ENCODE peak calls at places on chromosomes 12 and 14, in ten cellular contexts. P is endodermal cell; R is testis; W is uterus; H is naive thymus-derived CD4-positive, alpha-beta T cell; F is tibial artery; B is psoas muscle; Q is OCI-LY7; U is MM.1S; E is colonic mucosa. S is an unnamed sample. For H3K36me3, the result is how much of the 10 kb centered on the place peaks cover.

GRCh38 chr12:57093412-57094193 is 4.7 kb downstream of the NAB2 start:
- DNase-seq in P (peak), R (peak), W (peak), H (no peak), F (peak), B (peak), Q (peak), U (peak), E (peak), S (peak)

GRCh38 chr14:64726585-64726890 is 22.3 kb downstream of the PLEKHG3 start:
- DNase-seq in P (peak), R (no peak), W (peak), H (no peak), F (peak), B (peak), Q (no peak), U (peak), E (peak), S (no peak)

GRCh38 chr12:24596768-24597388 is 352.0 kb downstream of the BCAT1 start:
- DNase-seq in P (no peak), R (no peak), W (no peak), H (no peak), F (no peak), B (no peak), Q (peak), U (peak), E (no peak), S (no peak)

GRCh38 chr14:99508896-99509629 is 27.9 kb downstream of the CCNK start:
- DNase-seq in P (peak), R (no peak), W (peak), H (no peak), F (no peak), B (peak), Q (no peak), U (no peak), E (peak), S (no peak)

GRCh38 chr12:29157486-29157946 is 8.4 kb downstream of the FAR2 start:
- DNase-seq in P (no peak), R (no peak), W (no peak), H (no peak), F (no peak), B (no peak), Q (no peak), U (no peak), E (no peak), S (no peak)

GRCh38 chr12:124484067-124484466 is 83.3 kb downstream of the NCOR2 start:
- DNase-seq in P (no peak), R (no peak), W (no peak), H (no peak), F (no peak), B (peak), Q (no peak), U (no peak), E (no peak), S (no peak)

GRCh38 chr12:6226002-6226700 is 26.0 kb downstream of the CD9 start:
- DNase-seq in P (no peak), R (peak), W (peak), H (no peak), F (peak), B (peak), Q (no peak), U (no peak), E (peak), S (no peak)

GRCh38 chr12:52249041-52249461 is 16.0 kb downstream of the KRT7 start:
- DNase-seq in P (peak), R (no peak), W (no peak), H (no peak), F (peak), B (peak), Q (no peak), U (no peak), E (no peak), S (no peak)

GRCh38 chr12:101768781-101769180 is 29.5 kb upstream of the SYCP3 start:
- DNase-seq in P (no peak), R (no peak), W (no peak), H (no peak), F (no peak), B (no peak), Q (no peak), U (no peak), E (no peak), S (no peak)
- H3K36me3 ChIP-seq in P (under half), R (under half), W (under half), H (under half), F (under half), B (under half), Q (half or more), U (under half), E (under half), S (under half)

GRCh38 chr12:47779301-47779942 is 6.4 kb downstream of the SLC48A1 start:
- DNase-seq in P (peak), R (peak), W (peak), H (peak), F (peak), B (peak), Q (peak), U (peak), E (peak), S (peak)

GRCh38 chr12:47782372-47782770 is 9.3 kb downstream of the SLC48A1 start:
- DNase-seq in P (no peak), R (no peak), W (no peak), H (no peak), F (no peak), B (no peak), Q (no peak), U (no peak), E (no peak), S (no peak)

GRCh38 chr12:47779943-47780504 is 7.0 kb downstream of the SLC48A1 start:
- DNase-seq in P (no peak), R (no peak), W (no peak), H (no peak), F (no peak), B (peak), Q (no peak), U (no peak), E (no peak), S (no peak)

GRCh38 chr12:47783024-47783755 is 10.2 kb downstream of the SLC48A1 start:
- DNase-seq in P (no peak), R (no peak), W (no peak), H (no peak), F (no peak), B (no peak), Q (no peak), U (no peak), E (no peak), S (no peak)

DNA sequence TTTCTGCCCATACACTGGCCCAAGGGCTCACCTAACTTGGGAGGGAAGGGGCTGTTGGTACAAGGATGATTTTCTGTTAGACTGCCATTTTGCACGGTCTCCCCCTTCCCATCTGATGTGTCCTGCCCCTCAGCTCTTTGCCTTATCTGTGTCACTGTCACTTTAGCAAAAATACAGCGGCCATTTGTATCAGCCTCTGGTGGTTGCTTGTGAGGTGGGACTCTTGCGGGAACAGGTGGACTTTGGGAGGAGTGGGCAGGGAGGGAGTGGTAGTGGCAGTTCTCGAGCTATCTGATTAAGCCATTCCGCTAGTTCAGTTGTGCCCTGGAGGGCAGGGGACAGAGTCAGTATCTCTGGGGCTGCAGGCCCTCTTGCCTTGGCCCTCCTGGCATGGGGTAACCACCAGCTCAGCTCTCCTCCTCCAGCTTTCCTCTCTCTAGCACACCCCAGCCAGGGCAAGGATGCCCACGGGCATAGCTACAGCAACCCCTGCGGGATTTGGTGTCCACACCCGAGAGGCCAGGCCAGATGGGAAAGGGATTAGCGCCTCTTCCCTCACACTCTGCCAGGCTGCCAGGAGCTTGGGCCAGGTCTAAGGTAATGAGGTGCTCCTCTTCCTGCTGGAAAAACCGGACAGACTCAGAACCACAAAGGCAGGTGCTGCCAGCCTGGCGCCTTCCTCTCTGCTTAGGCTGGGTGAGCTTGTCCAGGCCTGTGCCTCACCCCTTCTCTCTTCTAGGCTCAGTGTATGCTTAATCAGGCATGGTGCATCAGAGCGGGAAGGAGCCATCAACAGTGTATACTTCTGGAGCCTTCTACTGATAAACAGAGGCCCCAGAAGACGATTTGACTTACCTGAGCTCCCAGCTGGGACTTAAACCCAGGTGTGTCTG is 8.7 kb downstream of the SLC48A1 start:
- DNase-seq in P (no peak), R (no peak), W (no peak), H (no peak), F (peak), B (no peak), Q (no peak), U (no peak), E (no peak), S (no peak)
- H3K36me3 ChIP-seq in P (under half), R (under half), W (under half), H (under half), F (under half), B (under half), Q (under half), U (under half), E (under half), S (under half)

GRCh38 chr14:45114327-45114726 is 20.0 kb downstream of the FKBP3 start:
- DNase-seq in P (no peak), R (no peak), W (no peak), H (no peak), F (no peak), B (no peak), Q (no peak), U (no peak), E (no peak), S (no peak)
- H3K36me3 ChIP-seq in P (half or more), R (under half), W (under half), H (under half), F (half or more), B (under half), Q (half or more), U (under half), E (under half), S (under half)

GRCh38 chr14:34610101-34610500 is 19.8 kb downstream of the SNX6 start:
- DNase-seq in P (no peak), R (no peak), W (no peak), H (no peak), F (no peak), B (no peak), Q (no peak), U (no peak), E (no peak), S (no peak)
- H3K36me3 ChIP-seq in P (under half), R (under half), W (under half), H (under half), F (under half), B (under half), Q (half or more), U (under half), E (under half), S (under half)

DNA sequence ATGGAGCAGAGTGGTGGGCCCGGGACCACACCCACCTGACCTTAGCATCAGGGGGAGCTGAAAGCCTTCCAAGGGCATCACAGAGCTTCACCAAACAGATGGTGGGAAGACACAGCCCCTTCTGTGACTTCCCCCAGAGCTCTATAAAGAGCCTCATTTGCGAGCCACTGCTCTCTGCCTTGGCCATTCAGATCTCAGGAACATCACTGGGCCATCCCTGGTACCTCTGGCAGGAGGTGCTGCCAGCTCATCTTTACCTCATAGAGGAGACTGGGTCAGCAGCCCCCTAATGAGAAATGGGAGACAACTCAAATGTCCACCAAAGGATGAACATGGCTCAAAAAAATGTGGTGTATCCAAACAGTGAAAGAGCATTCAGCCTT is 116.9 kb downstream of the GCH1 start:
- DNase-seq in P (peak), R (no peak), W (no peak), H (no peak), F (no peak), B (no peak), Q (no peak), U (no peak), E (no peak), S (no peak)
- H3K36me3 ChIP-seq in P (under half), R (under half), W (under half), H (under half), F (under half), B (under half), Q (under half), U (under half), E (under half), S (under half)

GRCh38 chr14:50739186-50739585 is 71.1 kb upstream of the SAV1 start:
- DNase-seq in P (no peak), R (no peak), W (no peak), H (no peak), F (no peak), B (peak), Q (no peak), U (no peak), E (no peak), S (no peak)

GRCh38 chr14:50736932-50737419 is 68.9 kb upstream of the SAV1 start:
- DNase-seq in P (no peak), R (peak), W (no peak), H (no peak), F (no peak), B (no peak), Q (no peak), U (no peak), E (no peak), S (peak)

GRCh38 chr14:50734950-50735697 is 67.0 kb upstream of the SAV1 start:
- DNase-seq in P (no peak), R (no peak), W (no peak), H (no peak), F (no peak), B (no peak), Q (no peak), U (no peak), E (no peak), S (no peak)

DNA sequence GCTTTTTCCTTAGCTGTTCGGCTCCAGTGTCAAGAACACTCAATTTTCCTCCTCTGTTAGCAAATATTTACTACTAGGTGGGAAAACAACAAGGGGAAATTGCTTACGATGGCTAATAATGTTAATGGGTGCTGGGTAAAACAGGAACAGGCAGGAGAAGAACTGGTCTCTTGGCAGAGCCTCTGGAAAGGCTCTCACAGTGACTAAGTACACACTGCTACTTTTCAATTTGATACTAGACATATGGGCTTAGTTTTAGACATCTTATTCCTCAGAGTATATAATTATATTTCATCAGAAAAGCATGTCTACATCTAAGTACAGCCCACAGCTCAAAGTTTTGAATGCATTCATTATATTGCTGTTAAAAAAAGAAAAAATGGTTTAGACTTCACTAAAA is 65.4 kb upstream of the SAV1 start:
- DNase-seq in P (no peak), R (no peak), W (no peak), H (no peak), F (no peak), B (no peak), Q (no peak), U (no peak), E (no peak), S (no peak)
- H3K36me3 ChIP-seq in P (under half), R (under half), W (under half), H (half or more), F (under half), B (under half), Q (half or more), U (under half), E (under half), S (under half)

S was measured in GM06990.